ENCODE peak calls at places on chromosomes 11 and 22, in seven cellular contexts. H is A549, E is GM12878, B is IMR-90, P is HepG2, N is H1, C is K562. K is an unnamed sample.

GRCh38 chr11:47858169-47858543 is 10.0 kb upstream of the NUP160 start:
- DNase-seq in C (no peak), N (no peak), B (peak), H (peak), E (no peak), P (no peak), K (no peak)

GRCh38 chr22:49036513-49036912 is 791.2 kb downstream of the BRD1 start:
- DNase-seq in C (no peak), P (no peak), N (no peak), B (no peak), H (no peak), E (no peak), K (no peak)

GRCh38 chr22:27206747-27207133 is 549.4 kb downstream of the MIAT start:
- DNase-seq in C (no peak), N (no peak), H (no peak), E (no peak), P (no peak), B (no peak), K (no peak)

GRCh38 chr11:32575070-32575469 is 8.6 kb upstream of the EIF3M start:
- DNase-seq in N (no peak), H (no peak), P (no peak), C (no peak), E (no peak), B (no peak), K (no peak)

GRCh38 chr22:49555526-49555925 is 272.1 kb downstream of the BRD1 start:
- DNase-seq in N (no peak), H (no peak), E (no peak), P (no peak), C (no peak), B (no peak), K (no peak)

GRCh38 chr11:101555366-101555765 is 28.4 kb downstream of the TRPC6 start:
- DNase-seq in H (no peak), P (no peak), N (no peak), B (peak), C (no peak), E (no peak), K (no peak)

GRCh38 chr22:38203855-38204497 is 2.2 kb downstream of the MAFF start:
- DNase-seq in C (no peak), B (peak), P (no peak), E (no peak), H (no peak), N (no peak), K (no peak)

GRCh38 chr11:103480421-103480820 is 371.2 kb downstream of the DYNC2H1 start:
- DNase-seq in B (peak), N (no peak), E (no peak), P (no peak), H (no peak), C (no peak), K (peak)

GRCh38 chr11:12195773-12196172 is 85.4 kb downstream of the MICAL2 start:
- DNase-seq in N (no peak), H (no peak), C (peak), P (no peak), E (no peak), B (no peak), K (no peak)

GRCh38 chr11:2950825-2951224 is 21.6 kb upstream of the PHLDA2 start:
- DNase-seq in P (no peak), B (peak), N (no peak), H (no peak), E (no peak), C (no peak), K (no peak)

GRCh38 chr22:44828193-44828592 is 75.8 kb downstream of the ARHGAP8 start:
- DNase-seq in E (no peak), C (peak), H (peak), P (no peak), B (no peak), N (no peak), K (peak)

GRCh38 chr11:35295751-35296150 is 123.6 kb downstream of the SLC1A2 start:
- DNase-seq in H (no peak), C (no peak), B (no peak), P (no peak), E (no peak), N (no peak), K (no peak)

GRCh38 chr22:49747705-49748104 is 80.0 kb downstream of the BRD1 start:
- DNase-seq in N (no peak), B (no peak), P (no peak), C (no peak), H (no peak), E (no peak), K (no peak)

GRCh38 chr11:11171285-11171684 is 181.8 kb downstream of the CSNK2A3 start:
- DNase-seq in N (no peak), C (no peak), E (no peak), H (no peak), P (no peak), B (peak), K (no peak)

GRCh38 chr11:85947431-85948272 is 92.5 kb downstream of the CCDC83 start:
- DNase-seq in N (no peak), B (peak), C (no peak), P (no peak), E (no peak), H (peak), K (no peak)

GRCh38 chr11:10655931-10656576 is 37.5 kb downstream of the IRAG1 start:
- DNase-seq in N (no peak), B (no peak), E (no peak), H (no peak), P (no peak), C (no peak), K (no peak)

GRCh38 chr11:28636033-28636432 is 527.8 kb downstream of the METTL15 start:
- DNase-seq in N (no peak), P (no peak), B (no peak), H (no peak), E (no peak), C (no peak), K (no peak)

GRCh38 chr22:41524809-41525449 is 19.3 kb downstream of the POLR3H start:
- DNase-seq in H (no peak), B (no peak), P (no peak), N (no peak), C (no peak), E (no peak), K (no peak)

GRCh38 chr22:43186272-43187170 is at the start of gene TTLL12:
- DNase-seq in P (no peak), C (peak), B (peak), H (peak), N (no peak), E (no peak), K (peak)

GRCh38 chr22:45499746-45500145 is 2.9 kb upstream of the FBLN1 start:
- DNase-seq in B (no peak), C (no peak), H (no peak), P (no peak), E (no peak), N (no peak), K (no peak)

GRCh38 chr11:108221401-108221800 is 1.0 kb downstream of the NPAT start:
- DNase-seq in C (no peak), P (no peak), N (no peak), B (peak), E (no peak), H (no peak), K (no peak)

GRCh38 chr22:30806391-30806861 is 111.8 kb downstream of the OSBP2 start:
- DNase-seq in B (peak), C (no peak), H (no peak), P (peak), E (no peak), N (no peak), K (no peak)

DNA sequence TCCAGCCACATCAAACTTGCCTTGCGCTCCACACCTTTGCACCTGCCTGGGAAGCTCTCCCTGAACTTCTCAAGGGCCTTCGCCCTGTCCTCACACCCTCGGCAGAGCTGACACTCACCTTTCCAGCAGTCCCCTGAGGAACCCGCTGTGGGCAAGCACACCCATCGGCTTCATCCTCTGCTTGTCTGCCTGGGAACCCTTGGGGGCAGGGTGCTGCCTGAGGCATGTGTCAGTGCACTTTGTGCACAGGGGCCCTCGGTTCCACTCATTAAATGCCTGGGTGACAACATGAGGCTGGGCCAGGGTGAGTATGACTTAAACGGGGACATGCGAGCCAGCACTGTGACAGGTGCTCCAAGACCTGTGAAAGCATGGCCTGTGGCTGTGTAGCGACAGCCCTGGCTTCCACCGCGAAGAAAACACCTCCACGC is 2.6 kb upstream of the LRFN4 start:
- DNase-seq in E (no peak), H (no peak), C (no peak), N (no peak), P (no peak), B (no peak), K (no peak)
- H3K27ac ChIP-seq in E (no peak), H (peak), C (no peak), N (no peak), P (no peak), B (no peak), K (no peak)

GRCh38 chr11:45473491-45473890 is 187.3 kb upstream of the SYT13 start:
- DNase-seq in N (no peak), P (no peak), B (no peak), E (no peak), H (no peak), C (no peak), K (no peak)
- TF ChIP-seq RFX5 in N (no peak), P (no peak), B (no peak), E (no peak), H (no peak), C (no peak), K (no peak)

GRCh38 chr22:19420321-19420720 is 11.2 kb downstream of the HIRA start:
- DNase-seq in P (no peak), C (no peak), E (no peak), N (no peak), H (no peak), B (no peak), K (no peak)
- H3K27ac ChIP-seq in P (no peak), C (peak), E (peak), N (no peak), H (no peak), B (no peak), K (no peak)

DNA sequence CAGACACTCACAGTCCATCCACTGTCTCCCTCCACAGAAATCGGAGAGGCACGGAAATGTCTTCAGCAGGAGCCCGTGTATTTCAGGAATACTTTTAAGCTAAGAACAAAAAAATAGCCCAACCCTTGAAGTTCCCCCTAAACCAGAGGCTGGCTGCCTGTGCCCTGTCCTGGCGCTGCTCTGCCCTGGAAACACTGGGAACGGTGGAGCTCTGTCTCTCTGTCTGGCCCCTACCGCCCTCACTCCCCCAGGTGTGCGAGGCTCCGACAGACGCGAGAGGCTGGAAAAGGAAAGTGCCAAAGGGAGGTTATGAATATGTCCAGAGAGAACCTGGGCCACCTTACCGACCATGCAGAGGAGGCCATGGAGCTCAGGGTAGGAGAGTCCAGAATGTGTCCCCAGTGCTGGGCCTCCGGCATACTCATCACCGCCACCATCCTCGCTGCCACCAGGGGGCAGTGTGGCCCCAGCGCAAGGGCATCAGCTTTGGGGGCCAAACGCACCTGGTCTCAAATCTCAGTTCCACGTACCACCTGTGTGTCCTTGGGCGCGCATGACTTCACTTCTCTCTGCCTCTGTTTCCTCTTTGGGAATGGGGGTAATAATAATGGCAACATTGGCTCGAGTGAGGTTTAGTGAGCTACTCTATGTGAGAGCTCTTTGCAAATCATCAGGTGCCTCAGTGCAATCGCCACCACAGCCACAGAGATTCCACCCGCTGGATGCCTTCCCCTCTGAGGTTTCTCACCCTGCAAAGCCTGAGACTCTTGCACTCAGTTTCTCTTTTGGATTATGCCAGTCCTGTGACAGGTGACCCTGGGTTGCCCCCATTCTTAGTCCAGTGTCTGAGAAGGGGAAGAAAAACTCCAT is 10.4 kb upstream of the SLCO2B1 start:
- DNase-seq in H (peak), P (peak), E (peak), B (peak), N (peak), C (peak), K (peak)
- TF ChIP-seq RFX5 in H (no peak), P (no peak), E (no peak), B (no peak), N (no peak), C (no peak), K (no peak)

GRCh38 chr22:40396882-40397281 is 26.5 kb downstream of the SGSM3 start:
- DNase-seq in P (no peak), H (no peak), B (peak), N (no peak), C (no peak), E (no peak), K (peak)
- H3K27ac ChIP-seq in P (no peak), H (no peak), B (no peak), N (no peak), C (no peak), E (no peak), K (no peak)

GRCh38 chr11:122663764-122664163 is 8.2 kb downstream of the UBASH3B start:
- DNase-seq in B (no peak), H (no peak), E (no peak), C (no peak), N (no peak), P (no peak), K (no peak)

GRCh38 chr11:122663056-122663740 is 7.7 kb downstream of the UBASH3B start:
- DNase-seq in C (no peak), N (no peak), E (no peak), B (no peak), P (no peak), H (no peak), K (no peak)

GRCh38 chr11:122666743-122667142 is 11.2 kb downstream of the UBASH3B start:
- DNase-seq in B (no peak), H (no peak), N (no peak), C (no peak), P (no peak), E (no peak), K (no peak)

GRCh38 chr11:122665882-122666281 is 10.4 kb downstream of the UBASH3B start:
- DNase-seq in H (no peak), P (no peak), N (no peak), C (no peak), E (no peak), B (peak), K (no peak)

GRCh38 chr11:122664188-122664587 is 8.7 kb downstream of the UBASH3B start:
- DNase-seq in C (no peak), B (peak), H (no peak), E (no peak), N (no peak), P (no peak), K (no peak)
- TF ChIP-seq RFX5 in C (no peak), B (no peak), H (no peak), E (no peak), N (no peak), P (no peak), K (no peak)

DNA sequence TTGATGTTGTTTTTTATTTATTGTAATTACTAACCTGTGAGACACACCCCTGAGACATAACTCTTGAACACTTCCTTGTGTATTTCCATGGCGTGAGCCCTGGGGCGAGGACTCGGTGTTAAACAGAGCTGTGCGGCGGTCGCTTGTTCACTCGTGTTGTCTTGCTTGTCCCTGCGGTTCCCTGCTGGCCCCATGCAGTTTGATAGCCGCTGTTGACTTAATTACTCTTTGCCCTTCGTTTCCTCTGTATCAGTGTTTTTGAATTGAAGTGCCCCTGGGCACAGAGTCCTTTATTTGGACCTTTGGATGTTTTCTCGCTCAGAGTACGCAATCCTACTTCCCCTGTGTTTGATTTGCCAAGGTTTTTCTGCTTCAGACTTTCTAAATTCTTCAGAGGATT is 52.7 kb downstream of the TBC1D22A start:
- DNase-seq in E (no peak), B (no peak), N (no peak), P (peak), H (no peak), C (no peak), K (no peak)
- H3K27ac ChIP-seq in E (no peak), B (no peak), N (no peak), P (peak), H (peak), C (no peak), K (no peak)

DNA sequence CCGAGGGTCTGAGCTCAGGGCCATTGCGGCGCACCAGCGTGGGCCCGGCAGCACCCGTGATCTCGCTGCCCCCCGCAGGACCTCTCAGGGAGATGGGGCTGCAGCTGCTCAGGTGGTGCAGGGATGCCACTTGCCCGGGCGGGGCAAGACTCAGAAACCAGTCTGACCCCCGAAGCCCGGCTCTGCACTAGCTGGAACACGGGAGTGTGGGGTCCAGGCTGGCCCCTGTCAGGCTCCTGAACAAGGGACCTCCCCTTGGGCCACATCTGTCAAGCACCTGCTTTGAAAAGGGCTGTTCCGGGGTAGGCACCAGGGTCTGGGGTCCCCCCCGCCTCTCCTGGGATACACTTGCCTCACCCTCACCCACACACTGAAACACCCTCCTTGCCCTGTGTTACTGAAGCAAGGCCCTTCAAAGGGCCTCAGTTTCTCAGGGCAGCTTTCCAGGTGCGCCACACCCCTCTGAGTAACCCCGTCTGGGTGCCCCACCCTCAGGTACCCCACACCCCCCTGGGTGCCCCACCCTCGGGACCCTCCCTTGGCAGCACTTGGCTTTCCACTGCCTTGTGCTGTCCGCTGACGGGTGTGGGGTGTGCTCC is 413.4 kb downstream of the TBC1D22A start:
- DNase-seq in C (no peak), B (no peak), E (no peak), H (no peak), P (no peak), N (no peak), K (no peak)
- TF ChIP-seq RFX5 in C (no peak), B (no peak), E (no peak), H (no peak), P (no peak), N (no peak), K (no peak)

GRCh38 chr11:129779342-129779741 is 36.3 kb upstream of the TMEM45B start:
- DNase-seq in P (peak), E (no peak), H (no peak), B (no peak), C (no peak), N (no peak), K (no peak)
- H3K27ac ChIP-seq in P (no peak), E (no peak), H (no peak), B (no peak), C (no peak), N (no peak), K (no peak)

K was measured in SK-N-SH.